ENCODE peak calls at places on chromosome 7, in six cellular contexts. V is Calu3, C is islet precursor cell, P is anterior cingulate cortex, B is HEK293T, L is AG04450. Q is an unnamed sample.

GRCh38 chr7:1073211-1073977 is 14.5 kb upstream of the GPER1 start:
- DNase-seq in C (no peak), V (no peak), P (no peak), B (no peak), L (no peak), Q (no peak)

GRCh38 chr7:128264477-128264876 is 23.4 kb downstream of the LEP start:
- DNase-seq in V (no peak), C (no peak), B (no peak), P (no peak), L (no peak), Q (no peak)

GRCh38 chr7:155741805-155742204 is 70.5 kb downstream of the SHH start:
- DNase-seq in L (no peak), V (no peak), C (no peak), P (no peak), B (no peak), Q (no peak)

GRCh38 chr7:77254429-77254828 is 54.8 kb upstream of the FGL2 start:
- DNase-seq in V (no peak), C (no peak), L (peak; percentile 42), P (no peak), B (no peak), Q (no peak)

GRCh38 chr7:69932034-69932628 is 333.9 kb downstream of the AUTS2 start:
- DNase-seq in C (peak; percentile 60), V (no peak), L (peak; percentile 1), P (peak; percentile 18), B (peak; percentile 22), Q (no peak)

GRCh38 chr7:10122573-10123100 is 851.0 kb upstream of the PHF14 start:
- DNase-seq in V (no peak), L (no peak), B (no peak), P (peak; percentile 79), C (peak; percentile 92), Q (no peak)

GRCh38 chr7:103560136-103560535 is 114.1 kb upstream of the SLC26A5 start:
- DNase-seq in L (no peak), C (no peak), V (no peak), P (no peak), B (no peak), Q (no peak)

GRCh38 chr7:45000096-45001032 is at the start of gene CCM2:
- DNase-seq in C (peak; percentile 76), L (no peak), V (peak; percentile 53), B (peak; percentile 44), P (no peak), Q (peak; percentile 61)

GRCh38 chr7:47816647-47817046 is 131.6 kb downstream of the PKD1L1 start:
- DNase-seq in B (no peak), C (no peak), L (no peak), V (no peak), P (no peak), Q (no peak)